ENCODE peak calls at places on chromosomes 7 and 10, in six cellular contexts. U is NCI-H1105 treated with DMSO at 0.1 percent for 48 hours, L is upper lobe of right lung, F is H7, V is right cardiac atrium, Y is hypothalamus. N is an unnamed sample.

GRCh38 chr10:3255086-3255485 is 82.5 kb upstream of the PITRM1 start:
- DNase-seq in L (no peak), F (no peak), Y (no peak), U (no peak), V (no peak), N (no peak)

GRCh38 chr10:30991647-30992011 is 40.0 kb downstream of the ZNF438 start:
- DNase-seq in L (no peak), F (no peak), U (no peak), Y (no peak), V (no peak), N (no peak)

GRCh38 chr10:113788604-113789083 is 37.2 kb downstream of the PLEKHS1 start:
- DNase-seq in L (no peak), Y (no peak), U (no peak), F (no peak), V (no peak), N (no peak)

GRCh38 chr10:26407406-26407969 is 30.7 kb upstream of the APBB1IP start:
- DNase-seq in U (no peak), L (no peak), Y (no peak), F (no peak), V (no peak), N (no peak)

GRCh38 chr10:59708816-59709471 is 706 bp downstream of the SLC16A9 start:
- DNase-seq in U (peak), V (peak), F (peak), L (no peak), Y (no peak), N (no peak)

GRCh38 chr10:94042001-94042813 is 48.5 kb downstream of the PLCE1 start:
- DNase-seq in V (no peak), F (peak), U (no peak), Y (no peak), L (no peak), N (no peak)

GRCh38 chr7:102989161-102989560 is 76.4 kb downstream of the LRRC17 start:
- DNase-seq in V (no peak), Y (no peak), F (no peak), L (no peak), U (no peak), N (no peak)

GRCh38 chr7:7486362-7486761 is 49.3 kb downstream of the COL28A1 start:
- DNase-seq in U (no peak), L (no peak), F (no peak), Y (no peak), V (no peak), N (no peak)

GRCh38 chr7:50397320-50397970 is 52.7 kb downstream of the FIGNL1 start:
- DNase-seq in V (no peak), Y (no peak), L (no peak), F (no peak), U (no peak), N (no peak)

GRCh38 chr10:102422586-102423129 is 2.0 kb downstream of the FBXL15 start:
- DNase-seq in Y (peak), U (peak), V (peak), L (peak), F (peak), N (no peak)

GRCh38 chr10:15084502-15084922 is 4.1 kb downstream of the ACBD7 start:
- DNase-seq in F (peak), Y (peak), U (peak), V (no peak), L (no peak), N (no peak)

GRCh38 chr10:101972761-101973160 is 83.2 kb downstream of the ARMH3 start:
- DNase-seq in F (no peak), L (no peak), V (no peak), U (no peak), Y (no peak), N (no peak)

GRCh38 chr7:151252961-151253691 is 4.6 kb upstream of the SMARCD3 start:
- DNase-seq in V (no peak), L (no peak), F (peak), Y (no peak), U (no peak), N (no peak)

GRCh38 chr10:121994429-121994881 is 5.5 kb downstream of the TACC2 start:
- DNase-seq in U (no peak), L (peak), Y (no peak), F (peak), V (peak), N (no peak)

GRCh38 chr7:33044986-33045385 is 17.6 kb downstream of the NT5C3A start:
- DNase-seq in L (no peak), U (no peak), Y (no peak), V (no peak), F (no peak), N (no peak)